ENCODE peak calls at places on chromosomes 3 and 15, in four cellular contexts. S, F, N and X are unnamed samples.

GRCh38 chr3:195769551-195769950 is 42.2 kb downstream of the MUC4 start:
- DNase-seq in N (no peak), F (no peak), S (no peak), X (no peak)

GRCh38 chr3:19711160-19711782 is 222.7 kb downstream of the EFHB start:
- DNase-seq in N (no peak), F (no peak), S (no peak), X (no peak)

GRCh38 chr3:153291052-153291689 is 129.1 kb downstream of the RAP2B start:
- DNase-seq in F (peak), N (no peak), S (no peak), X (no peak)

GRCh38 chr3:158260392-158260791 is 150.5 kb downstream of the RSRC1 start:
- DNase-seq in S (no peak), F (no peak), N (no peak), X (no peak)

GRCh38 chr3:138941259-138941885 is 5.6 kb downstream of the FOXL2 start:
- DNase-seq in N (no peak), S (no peak), F (peak), X (no peak)

GRCh38 chr3:125313060-125313635 is 62.0 kb downstream of the ZNF148 start:
- DNase-seq in S (no peak), N (no peak), F (peak), X (peak)

GRCh38 chr3:24500806-24501205 is 6.2 kb upstream of the THRB start:
- DNase-seq in S (no peak), N (no peak), F (no peak), X (no peak)

GRCh38 chr3:140850210-140850955 is 91.3 kb upstream of the SLC25A36 start:
- DNase-seq in F (no peak), S (no peak), N (no peak), X (no peak)

GRCh38 chr3:78048698-78049097 is 1008.8 kb downstream of the ROBO2 start:
- DNase-seq in N (no peak), F (no peak), S (no peak), X (no peak)

GRCh38 chr15:85897818-85898717 is 103.3 kb upstream of the KLHL25 start:
- DNase-seq in N (no peak), F (no peak), S (no peak), X (no peak)

GRCh38 chr15:64731807-64732151 is 43.6 kb downstream of the RBPMS2 start:
- DNase-seq in S (no peak), N (no peak), F (no peak), X (no peak)

GRCh38 chr3:183895296-183895695 is 10.6 kb upstream of the PARL start:
- DNase-seq in N (no peak), S (peak), F (peak), X (no peak)

GRCh38 chr15:58527573-58528196 is 95.9 kb downstream of the LIPC start:
- DNase-seq in N (no peak), S (no peak), F (no peak), X (no peak)

GRCh38 chr3:10474847-10475246 is 30.5 kb downstream of the ATP2B2 start:
- DNase-seq in N (no peak), S (no peak), F (no peak), X (no peak)

GRCh38 chr15:70240082-70240481 is 142.4 kb upstream of the TLE3 start:
- DNase-seq in F (no peak), S (no peak), N (no peak), X (no peak)

GRCh38 chr3:124075758-124076157 is 83.8 kb upstream of the ROPN1 start:
- DNase-seq in F (no peak), S (peak), N (no peak), X (no peak)

GRCh38 chr15:38176155-38176554 is 76.5 kb upstream of the SPRED1 start:
- DNase-seq in N (no peak), F (peak), S (no peak), X (peak)

GRCh38 chr3:10248984-10249748 is 907 bp downstream of the TATDN2 start:
- DNase-seq in S (peak), N (no peak), F (no peak), X (no peak)

GRCh38 chr15:63677778-63678177 is 80.6 kb downstream of the FBXL22 start:
- DNase-seq in F (no peak), N (no peak), S (peak), X (no peak)

GRCh38 chr3:3196148-3196861 is 16.8 kb upstream of the CRBN start:
- DNase-seq in F (peak), S (no peak), N (no peak), X (no peak)
- TF ChIP-seq CTCF in F (peak), S (peak), N (no peak), X (peak)

GRCh38 chr3:32872487-32873382 is 54.9 kb downstream of the TRIM71 start:
- DNase-seq in N (peak), F (peak), S (peak), X (no peak)
- H3K4me3 ChIP-seq in N (no peak), F (no peak), S (no peak), X (no peak)

DNA sequence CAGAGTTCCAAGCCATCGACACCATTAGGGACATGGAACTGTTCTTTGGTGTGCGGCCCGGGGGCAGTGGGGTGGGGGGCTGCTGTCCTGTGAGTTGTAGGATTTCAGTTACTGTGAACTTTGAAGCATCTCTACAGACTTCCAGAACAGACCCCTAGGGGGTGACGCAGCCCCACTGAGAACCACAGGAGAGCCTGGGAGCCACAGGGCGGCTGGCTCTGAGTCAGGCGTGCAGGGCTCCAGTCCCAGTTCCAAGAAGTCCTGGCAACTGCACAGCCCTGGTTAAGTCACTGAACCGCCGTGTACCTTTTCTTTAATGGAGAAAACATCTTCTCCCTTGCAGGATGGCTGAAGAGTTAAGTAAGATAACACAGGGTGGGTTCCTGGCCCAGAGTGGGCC is 23.5 kb upstream of the LRTM1 start:
- DNase-seq in N (peak), F (peak), S (peak), X (peak)
- TF ChIP-seq CTCF in N (peak), F (peak), S (peak), X (peak)

GRCh38 chr3:56917740-56918568 is 116.2 kb upstream of the ARHGEF3 start:
- DNase-seq in N (no peak), F (no peak), S (no peak), X (no peak)
- H3K4me3 ChIP-seq in N (no peak), F (no peak), S (no peak), X (no peak)

GRCh38 chr3:52272831-52273230 is 5.6 kb downstream of the WDR82 start:
- DNase-seq in S (no peak), N (no peak), F (no peak), X (no peak)
- TF ChIP-seq CTCF in S (no peak), N (no peak), F (no peak), X (no peak)